ENCODE peak calls at places on chromosomes 4 and X, in five cellular contexts. A is mammary epithelial cell, N is bronchial epithelial cell, E is NCI-H1105, R is uterus. C is an unnamed sample.

GRCh38 chr4:140719022-140719421 is 37.2 kb downstream of the TBC1D9 start:
- DNase-seq in A (peak), N (peak), R (no peak), E (no peak), C (peak)

GRCh38 chr4:119317996-119318395 is 3.9 kb downstream of the FABP2 start:
- DNase-seq in E (no peak), A (no peak), R (no peak), N (no peak), C (no peak)

GRCh38 chrX:341541-342101 is 23.0 kb upstream of the GTPBP6 start:
- DNase-seq in A (no peak), N (no peak), E (no peak), R (no peak), C (no peak)

GRCh38 chr4:152340818-152341217 is 195.1 kb downstream of the FBXW7 start:
- DNase-seq in A (no peak), R (no peak), N (no peak), E (no peak), C (no peak)

GRCh38 chrX:10769165-10769564 is 148.8 kb upstream of the MID1 start:
- DNase-seq in E (peak), N (peak), R (no peak), A (peak), C (peak)

GRCh38 chr4:91840359-91840758 is 463.4 kb upstream of the GRID2 start:
- DNase-seq in N (peak), E (no peak), R (no peak), A (no peak), C (no peak)

GRCh38 chr4:53932784-53933183 is 131.6 kb downstream of the CHIC2 start:
- DNase-seq in E (no peak), N (no peak), A (peak), R (no peak), C (no peak)

GRCh38 chr4:112082954-112083586 is 62.2 kb upstream of the FAM241A start:
- DNase-seq in R (no peak), N (peak), A (peak), E (no peak), C (peak)

GRCh38 chr4:40190880-40191815 is 5.7 kb upstream of the RHOH start:
- DNase-seq in A (no peak), N (peak), R (no peak), E (no peak), C (no peak)

GRCh38 chr4:140755811-140756291 is 334 bp downstream of the TBC1D9 start:
- DNase-seq in E (peak), R (peak), A (peak), N (no peak), C (peak)

GRCh38 chr4:123701046-123701445 is 304.5 kb downstream of the SPRY1 start:
- DNase-seq in N (no peak), A (no peak), E (no peak), R (no peak), C (no peak)

GRCh38 chrX:81202989-81203388 is 1.1 kb downstream of the SH3BGRL start:
- DNase-seq in A (no peak), E (no peak), N (no peak), R (no peak), C (no peak)

GRCh38 chr4:8188743-8189550 is 10.1 kb upstream of the SH3TC1 start:
- DNase-seq in N (peak), R (no peak), E (peak), A (peak), C (peak)

GRCh38 chr4:38983756-38984647 is 48.2 kb downstream of the TMEM156 start:
- DNase-seq in E (no peak), N (no peak), R (no peak), A (no peak), C (no peak)

GRCh38 chr4:7186081-7186480 is 6.3 kb upstream of the SORCS2 start:
- DNase-seq in A (no peak), R (no peak), E (no peak), N (no peak), C (no peak)

GRCh38 chrX:104315555-104315954 is 60.8 kb upstream of the ESX1 start:
- DNase-seq in N (peak), R (no peak), E (no peak), A (peak), C (peak)

GRCh38 chr4:33160126-33160525 is 2440.0 kb downstream of the PCDH7 start:
- DNase-seq in A (no peak), E (no peak), N (peak), R (no peak), C (peak)

GRCh38 chr4:17698116-17698515 is 83.3 kb downstream of the FAM184B start:
- DNase-seq in R (no peak), N (no peak), E (no peak), A (no peak), C (no peak)

GRCh38 chr4:17065821-17066220 is 167.4 kb upstream of the LDB2 start:
- DNase-seq in R (no peak), A (no peak), E (no peak), N (no peak), C (no peak)

GRCh38 chr4:2962614-2963184 is 507 bp downstream of the NOP14 start:
- DNase-seq in R (no peak), N (no peak), E (no peak), A (no peak), C (peak)

GRCh38 chr4:41889328-41889727 is 45.9 kb upstream of the TMEM33 start:
- DNase-seq in A (no peak), R (no peak), N (no peak), E (no peak), C (no peak)

GRCh38 chr4:8917321-8917811 is 45.7 kb upstream of the HMX1 start:
- DNase-seq in R (no peak), A (no peak), E (no peak), N (no peak), C (no peak)

GRCh38 chr4:40606239-40606767 is 23.4 kb downstream of the RBM47 start:
- DNase-seq in N (no peak), E (no peak), R (no peak), A (no peak), C (no peak)

GRCh38 chr4:139735381-139736256 is 70.0 kb downstream of the MGST2 start:
- DNase-seq in R (peak), A (no peak), E (no peak), N (no peak), C (no peak)

GRCh38 chr4:170007113-170007512 is 19.1 kb downstream of the MFAP3L start:
- DNase-seq in R (no peak), A (no peak), N (no peak), E (no peak), C (no peak)

GRCh38 chrX:133302775-133303445 is 84.8 kb upstream of the TFDP3 start:
- DNase-seq in E (no peak), R (no peak), N (no peak), A (no peak), C (no peak)

GRCh38 chr4:10273030-10273429 is 156.4 kb upstream of the WDR1 start:
- DNase-seq in N (peak), R (no peak), A (peak), E (no peak), C (peak)

GRCh38 chr4:142977182-142977581 is 131.1 kb upstream of the INPP4B start:
- DNase-seq in R (no peak), N (no peak), E (no peak), A (no peak), C (no peak)

GRCh38 chrX:40746536-40746935 is 11.2 kb upstream of the MED14 start:
- DNase-seq in N (no peak), E (no peak), A (no peak), R (no peak), C (no peak)

GRCh38 chr4:121226362-121226761 is 62.2 kb upstream of the TNIP3 start:
- DNase-seq in N (peak), E (no peak), A (peak), R (no peak), C (peak)

GRCh38 chrX:132671229-132671641 is 182.4 kb upstream of the MBNL3 start:
- DNase-seq in A (no peak), E (no peak), R (no peak), N (peak), C (no peak)

GRCh38 chrX:19382500-19383145 is 38.9 kb downstream of the PDHA1 start:
- DNase-seq in N (peak), R (no peak), A (peak), E (no peak), C (peak)

C was measured in epithelial cell of esophagus.